ENCODE peak calls at places on chromosome 21, in ten cellular contexts. One of them, this sample, is unnamed.
A peak's percentile ranks its signal among the peaks of the same experiment; 100 is the strongest.

GRCh38 chr21:36487641-36488307 is 7.9 kb upstream of the CLDN14 start:
- DNase-seq in heart left ventricle: no peak
- DNase-seq in thyroid gland: no peak
- DNase-seq in neural progenitor cell: no peak
- DNase-seq in spleen: no peak
- DNase-seq in brain microvascular endothelial cell: peak; percentile 67
- DNase-seq in suprapubic skin: no peak
- DNase-seq in vagina: no peak
- DNase-seq in uterus: no peak
- DNase-seq in A549: no peak
- DNase-seq in this sample: no peak

GRCh38 chr21:18951291-18952038 is 547.9 kb upstream of the TMPRSS15 start:
- DNase-seq in heart left ventricle: no peak
- DNase-seq in suprapubic skin: no peak
- DNase-seq in A549: peak; percentile 5
- DNase-seq in vagina: no peak
- DNase-seq in brain microvascular endothelial cell: no peak
- DNase-seq in thyroid gland: no peak
- DNase-seq in neural progenitor cell: peak; percentile 84
- DNase-seq in uterus: no peak
- DNase-seq in spleen: no peak
- DNase-seq in this sample: peak; percentile 23

GRCh38 chr21:25506887-25507286 is 100.4 kb downstream of the MRPL39 start:
- DNase-seq in suprapubic skin: no peak
- DNase-seq in spleen: no peak
- DNase-seq in vagina: no peak
- DNase-seq in heart left ventricle: no peak
- DNase-seq in neural progenitor cell: no peak
- DNase-seq in uterus: no peak
- DNase-seq in brain microvascular endothelial cell: peak; percentile 61
- DNase-seq in A549: peak; percentile 7
- DNase-seq in thyroid gland: no peak
- DNase-seq in this sample: no peak

GRCh38 chr21:41141031-41141457 is 26.9 kb upstream of the BACE2 start:
- DNase-seq in heart left ventricle: no peak
- DNase-seq in suprapubic skin: no peak
- DNase-seq in neural progenitor cell: no peak
- DNase-seq in vagina: no peak
- DNase-seq in thyroid gland: no peak
- DNase-seq in A549: no peak
- DNase-seq in brain microvascular endothelial cell: peak; percentile 6
- DNase-seq in uterus: no peak
- DNase-seq in spleen: no peak
- DNase-seq in this sample: no peak

GRCh38 chr21:28624626-28625025 is 368.1 kb downstream of the LTN1 start:
- DNase-seq in thyroid gland: no peak
- DNase-seq in spleen: no peak
- DNase-seq in brain microvascular endothelial cell: no peak
- DNase-seq in A549: no peak
- DNase-seq in neural progenitor cell: no peak
- DNase-seq in vagina: no peak
- DNase-seq in suprapubic skin: no peak
- DNase-seq in uterus: no peak
- DNase-seq in heart left ventricle: no peak
- DNase-seq in this sample: no peak

GRCh38 chr21:28639742-28640141 is 352.9 kb downstream of the LTN1 start:
- DNase-seq in vagina: no peak
- DNase-seq in brain microvascular endothelial cell: no peak
- DNase-seq in thyroid gland: no peak
- DNase-seq in suprapubic skin: no peak
- DNase-seq in A549: no peak
- DNase-seq in uterus: no peak
- DNase-seq in neural progenitor cell: peak; percentile 61
- DNase-seq in spleen: no peak
- DNase-seq in heart left ventricle: no peak
- DNase-seq in this sample: no peak

GRCh38 chr21:32702702-32703101 is 25.1 kb downstream of the SYNJ1 start:
- DNase-seq in uterus: no peak
- DNase-seq in neural progenitor cell: no peak
- DNase-seq in vagina: no peak
- DNase-seq in A549: peak; percentile 0
- DNase-seq in spleen: no peak
- DNase-seq in thyroid gland: no peak
- DNase-seq in brain microvascular endothelial cell: peak; percentile 39
- DNase-seq in heart left ventricle: no peak
- DNase-seq in suprapubic skin: no peak
- DNase-seq in this sample: no peak

GRCh38 chr21:14259669-14260458 is 43.9 kb downstream of the RBM11 start:
- DNase-seq in spleen: no peak
- DNase-seq in neural progenitor cell: peak; percentile 69
- DNase-seq in A549: peak; percentile 37
- DNase-seq in vagina: no peak
- DNase-seq in brain microvascular endothelial cell: peak; percentile 31
- DNase-seq in thyroid gland: no peak
- DNase-seq in heart left ventricle: no peak
- DNase-seq in uterus: no peak
- DNase-seq in suprapubic skin: no peak
- DNase-seq in this sample: no peak

GRCh38 chr21:36127977-36128376 is 6.9 kb upstream of the CBR3 start:
- DNase-seq in neural progenitor cell: no peak
- DNase-seq in spleen: no peak
- DNase-seq in thyroid gland: no peak
- DNase-seq in suprapubic skin: no peak
- DNase-seq in A549: no peak
- DNase-seq in vagina: no peak
- DNase-seq in uterus: no peak
- DNase-seq in brain microvascular endothelial cell: no peak
- DNase-seq in heart left ventricle: no peak
- DNase-seq in this sample: no peak

GRCh38 chr21:39451332-39452206 is at the start of gene SH3BGR:
- DNase-seq in A549: no peak
- DNase-seq in uterus: no peak
- DNase-seq in vagina: no peak
- DNase-seq in spleen: no peak
- DNase-seq in thyroid gland: peak; percentile 90
- DNase-seq in heart left ventricle: peak; percentile 88
- DNase-seq in suprapubic skin: no peak
- DNase-seq in neural progenitor cell: peak; percentile 74
- DNase-seq in brain microvascular endothelial cell: no peak
- DNase-seq in this sample: no peak
- H3K27ac ChIP-seq in A549: peak within 1 kb of the TSS; percentile 24
- H3K27ac ChIP-seq in uterus: peak within 1 kb of the TSS; percentile 20
- H3K27ac ChIP-seq in vagina: peak within 1 kb of the TSS; percentile 17
- H3K27ac ChIP-seq in spleen: no peak within 1 kb of the TSS
- H3K27ac ChIP-seq in thyroid gland: peak within 1 kb of the TSS; percentile 97
- H3K27ac ChIP-seq in heart left ventricle: peak within 1 kb of the TSS; percentile 96
- H3K27ac ChIP-seq in suprapubic skin: peak within 1 kb of the TSS; percentile 2
- H3K27ac ChIP-seq in neural progenitor cell: no peak within 1 kb of the TSS
- H3K27ac ChIP-seq in brain microvascular endothelial cell: no peak within 1 kb of the TSS
- H3K27ac ChIP-seq in this sample: no peak within 1 kb of the TSS

GRCh38 chr21:16071761-16072160 is 342.0 kb downstream of the USP25 start:
- DNase-seq in neural progenitor cell: no peak
- DNase-seq in suprapubic skin: no peak
- DNase-seq in uterus: no peak
- DNase-seq in heart left ventricle: no peak
- DNase-seq in spleen: no peak
- DNase-seq in brain microvascular endothelial cell: no peak
- DNase-seq in thyroid gland: no peak
- DNase-seq in vagina: no peak
- DNase-seq in A549: no peak
- DNase-seq in this sample: no peak
- H3K4me3 ChIP-seq in neural progenitor cell: no peak overlapping the region
- H3K4me3 ChIP-seq in suprapubic skin: no peak overlapping the region
- H3K4me3 ChIP-seq in uterus: peak overlapping the region; percentile 40
- H3K4me3 ChIP-seq in heart left ventricle: no peak overlapping the region
- H3K4me3 ChIP-seq in spleen: no peak overlapping the region
- H3K4me3 ChIP-seq in brain microvascular endothelial cell: no peak overlapping the region
- H3K4me3 ChIP-seq in thyroid gland: no peak overlapping the region
- H3K4me3 ChIP-seq in vagina: peak overlapping the region; percentile 52
- H3K4me3 ChIP-seq in A549: no peak overlapping the region
- H3K4me3 ChIP-seq in this sample: no peak overlapping the region

GRCh38 chr21:30831194-30831765 is 1.7 kb upstream of the KRTAP7-1 start:
- DNase-seq in uterus: no peak
- DNase-seq in heart left ventricle: no peak
- DNase-seq in brain microvascular endothelial cell: peak; percentile 8
- DNase-seq in vagina: no peak
- DNase-seq in thyroid gland: no peak
- DNase-seq in A549: peak; percentile 9
- DNase-seq in spleen: no peak
- DNase-seq in neural progenitor cell: peak; percentile 59
- DNase-seq in suprapubic skin: no peak
- DNase-seq in this sample: peak; percentile 30
- TF ChIP-seq CTCF in uterus: no peak
- TF ChIP-seq CTCF in heart left ventricle: peak; percentile 17
- TF ChIP-seq CTCF in brain microvascular endothelial cell: peak; percentile 47
- TF ChIP-seq CTCF in vagina: no peak
- TF ChIP-seq CTCF in thyroid gland: no peak
- TF ChIP-seq CTCF in A549: peak; percentile 8
- TF ChIP-seq CTCF in spleen: no peak
- TF ChIP-seq CTCF in neural progenitor cell: peak; percentile 75
- TF ChIP-seq CTCF in suprapubic skin: no peak
- TF ChIP-seq CTCF in this sample: peak; percentile 51

GRCh38 chr21:45447821-45448220 is 42.9 kb downstream of the COL18A1 start:
- DNase-seq in neural progenitor cell: no peak
- DNase-seq in suprapubic skin: no peak
- DNase-seq in A549: no peak
- DNase-seq in spleen: no peak
- DNase-seq in heart left ventricle: peak; percentile 19
- DNase-seq in thyroid gland: no peak
- DNase-seq in uterus: no peak
- DNase-seq in brain microvascular endothelial cell: no peak
- DNase-seq in vagina: no peak
- DNase-seq in this sample: no peak
- H3K27ac ChIP-seq in neural progenitor cell: no peak overlapping the region
- H3K27ac ChIP-seq in suprapubic skin: no peak overlapping the region
- H3K27ac ChIP-seq in A549: no peak overlapping the region
- H3K27ac ChIP-seq in spleen: no peak overlapping the region
- H3K27ac ChIP-seq in heart left ventricle: no peak overlapping the region
- H3K27ac ChIP-seq in thyroid gland: no peak overlapping the region
- H3K27ac ChIP-seq in uterus: no peak overlapping the region
- H3K27ac ChIP-seq in brain microvascular endothelial cell: no peak overlapping the region
- H3K27ac ChIP-seq in vagina: no peak overlapping the region
- H3K27ac ChIP-seq in this sample: no peak overlapping the region

DNA sequence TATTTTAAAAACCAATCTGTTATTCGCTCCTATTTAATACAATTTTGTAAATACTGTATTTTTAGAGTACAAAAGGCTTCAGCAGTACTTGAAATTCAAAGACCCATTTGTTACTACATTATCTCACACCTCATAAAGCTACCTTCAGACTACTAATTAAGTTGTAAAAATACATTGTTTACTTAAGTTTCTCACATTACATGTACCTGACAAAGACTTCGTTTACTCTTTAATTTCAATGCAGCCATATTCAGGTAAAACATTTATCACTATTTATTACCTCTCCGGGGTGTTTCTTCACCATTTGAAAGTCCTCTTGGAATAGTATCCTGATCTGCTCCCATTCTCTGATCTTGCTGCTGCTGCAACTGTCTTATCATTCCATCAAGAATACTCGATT is 55.2 kb downstream of the BRWD1 start:
- DNase-seq in suprapubic skin: no peak
- DNase-seq in A549: no peak
- DNase-seq in vagina: no peak
- DNase-seq in spleen: no peak
- DNase-seq in uterus: no peak
- DNase-seq in heart left ventricle: no peak
- DNase-seq in thyroid gland: no peak
- DNase-seq in neural progenitor cell: no peak
- DNase-seq in brain microvascular endothelial cell: no peak
- DNase-seq in this sample: no peak
- H3K4me3 ChIP-seq in suprapubic skin: no peak overlapping the region
- H3K4me3 ChIP-seq in A549: no peak overlapping the region
- H3K4me3 ChIP-seq in vagina: no peak overlapping the region
- H3K4me3 ChIP-seq in spleen: no peak overlapping the region
- H3K4me3 ChIP-seq in uterus: no peak overlapping the region
- H3K4me3 ChIP-seq in heart left ventricle: no peak overlapping the region
- H3K4me3 ChIP-seq in thyroid gland: no peak overlapping the region
- H3K4me3 ChIP-seq in neural progenitor cell: no peak overlapping the region
- H3K4me3 ChIP-seq in brain microvascular endothelial cell: no peak overlapping the region
- H3K4me3 ChIP-seq in this sample: no peak overlapping the region

DNA sequence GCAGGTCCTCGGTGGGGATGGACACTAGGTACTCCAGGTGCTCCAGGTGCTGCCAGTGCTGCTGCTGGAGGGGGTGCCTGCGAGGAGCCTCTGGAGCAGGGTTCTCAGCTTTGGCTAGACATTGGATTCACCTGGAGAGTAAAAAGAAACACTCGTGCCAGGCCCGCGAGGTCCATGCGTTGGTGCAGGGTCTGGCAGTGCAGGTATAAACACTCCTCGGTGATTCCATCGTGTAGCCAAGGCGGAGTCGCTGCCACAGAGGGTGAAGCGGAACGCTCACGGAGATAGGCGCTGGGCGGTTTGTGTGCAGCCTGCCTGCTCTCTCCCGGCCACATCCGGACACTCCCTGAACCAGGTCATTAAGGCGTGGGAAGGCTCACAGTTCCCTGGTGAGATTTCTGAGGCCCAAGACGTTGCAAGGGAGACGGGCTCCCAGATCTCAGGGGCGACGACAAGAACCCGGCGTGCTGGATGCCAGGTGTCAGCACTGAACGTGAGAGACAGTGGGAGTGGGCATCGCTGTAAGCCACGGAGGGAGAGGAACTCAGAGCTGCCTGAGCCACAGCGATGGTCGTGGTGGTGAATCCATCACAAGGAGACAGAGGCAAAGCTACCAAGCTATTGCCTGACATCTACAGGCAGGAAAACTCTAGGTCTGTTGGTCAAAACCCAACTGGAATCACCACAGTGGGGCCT is 17.2 kb upstream of the SUMO3 start:
- DNase-seq in vagina: no peak
- DNase-seq in thyroid gland: no peak
- DNase-seq in A549: peak; percentile 21
- DNase-seq in spleen: peak; percentile 52
- DNase-seq in heart left ventricle: no peak
- DNase-seq in suprapubic skin: no peak
- DNase-seq in brain microvascular endothelial cell: no peak
- DNase-seq in neural progenitor cell: no peak
- DNase-seq in uterus: no peak
- DNase-seq in this sample: no peak
- TF ChIP-seq CTCF in vagina: no peak
- TF ChIP-seq CTCF in thyroid gland: no peak
- TF ChIP-seq CTCF in A549: no peak
- TF ChIP-seq CTCF in spleen: no peak
- TF ChIP-seq CTCF in heart left ventricle: no peak
- TF ChIP-seq CTCF in suprapubic skin: no peak
- TF ChIP-seq CTCF in brain microvascular endothelial cell: no peak
- TF ChIP-seq CTCF in neural progenitor cell: no peak
- TF ChIP-seq CTCF in uterus: no peak
- TF ChIP-seq CTCF in this sample: peak; percentile 39

This sample was measured in WERI-Rb-1.